ENCODE peak calls at places on chromosomes 16 and 17, in four cellular contexts. X, J, U and R are unnamed samples.

GRCh38 chr17:63497708-63498483 is 21.0 kb downstream of the ACE start:
- DNase-seq in X (no peak), J (peak; percentile 76), U (no peak), R (no peak)

GRCh38 chr16:4994719-4995434 is 36.7 kb downstream of the SEC14L5 start:
- DNase-seq in X (no peak), J (no peak), U (no peak), R (no peak)

GRCh38 chr16:245105-245504 is 10.5 kb downstream of the FAM234A start:
- DNase-seq in X (no peak), J (no peak), U (no peak), R (no peak)

GRCh38 chr17:42404326-42405055 is 16.2 kb upstream of the STAT3 start:
- DNase-seq in X (no peak), J (no peak), U (no peak), R (no peak)

GRCh38 chr16:81885976-81886586 is 107.0 kb downstream of the PLCG2 start:
- DNase-seq in X (no peak), J (peak; percentile 18), U (peak; percentile 19), R (no peak)

GRCh38 chr17:71237903-71238538 is 882.8 kb upstream of the SOX9 start:
- DNase-seq in U (no peak), J (peak; percentile 33), X (no peak), R (no peak)

GRCh38 chr17:50472286-50472685 is 3.6 kb upstream of the CHAD start:
- DNase-seq in U (no peak), J (no peak), X (no peak), R (peak; percentile 15)

GRCh38 chr16:83059237-83059636 is 432.5 kb downstream of the CDH13 start:
- DNase-seq in J (no peak), U (no peak), X (no peak), R (no peak)

GRCh38 chr17:2170023-2170422 is 115.1 kb downstream of the HIC1 start:
- DNase-seq in U (peak; percentile 18), J (no peak), X (no peak), R (no peak)

GRCh38 chr16:69477546-69477945 is 53.1 kb downstream of the CYB5B start:
- DNase-seq in J (no peak), X (no peak), U (no peak), R (no peak)

GRCh38 chr17:17661134-17661533 is 20.1 kb upstream of the RAI1 start:
- DNase-seq in U (no peak), J (no peak), X (no peak), R (no peak)

GRCh38 chr16:49473773-49474172 is 100.2 kb downstream of the C16orf78 start:
- DNase-seq in J (no peak), X (peak; percentile 8), U (no peak), R (peak; percentile 18)

GRCh38 chr17:43943769-43944418 is 1.6 kb upstream of the PPY start:
- DNase-seq in J (peak; percentile 79), X (peak; percentile 87), U (peak; percentile 70), R (peak; percentile 88)

GRCh38 chr17:38674013-38674748 is 576 bp downstream of the EPOP start:
- DNase-seq in X (peak; percentile 28), J (peak; percentile 21), U (peak; percentile 19), R (peak; percentile 58)

GRCh38 chr16:72481419-72481818 is 309.5 kb upstream of the PMFBP1 start:
- DNase-seq in X (no peak), U (no peak), J (no peak), R (no peak)

GRCh38 chr16:87653234-87653633 is 50.9 kb downstream of the JPH3 start:
- DNase-seq in U (peak; percentile 13), X (no peak), J (no peak), R (no peak)

GRCh38 chr17:57943140-57943539 is 12.1 kb downstream of the CUEDC1 start:
- DNase-seq in J (no peak), U (no peak), X (no peak), R (no peak)

GRCh38 chr17:77322284-77322533 is 181.4 kb downstream of the SEC14L1 start:
- DNase-seq in U (no peak), X (no peak), J (no peak), R (no peak)

GRCh38 chr17:32495347-32496253 is 8.8 kb downstream of the CDK5R1 start:
- DNase-seq in X (peak; percentile 82), J (no peak), U (no peak), R (peak; percentile 55)